ENCODE peak calls at places on chromosome 21, in six cellular contexts. One of them, this sample, is unnamed.

GRCh38 chr21:39518055-39518844 is 66.5 kb downstream of the SH3BGR start:
- DNase-seq in neural progenitor cell: peak
- DNase-seq in activated T-cell treated with anti-CD3 and anti-CD28 coated beads, Interleukin-2, amount 50 U/mL, for 4 hours: peak
- DNase-seq in HFF-Myc: peak
- DNase-seq in left colon: peak
- DNase-seq in ELR: peak
- DNase-seq in this sample: peak

GRCh38 chr21:37868896-37869295 is 47.4 kb downstream of the KCNJ6 start:
- DNase-seq in neural progenitor cell: no peak
- DNase-seq in activated T-cell treated with anti-CD3 and anti-CD28 coated beads, Interleukin-2, amount 50 U/mL, for 4 hours: no peak
- DNase-seq in HFF-Myc: no peak
- DNase-seq in left colon: no peak
- DNase-seq in ELR: peak
- DNase-seq in this sample: peak

GRCh38 chr21:15192243-15192642 is 127.4 kb upstream of the NRIP1 start:
- DNase-seq in neural progenitor cell: no peak
- DNase-seq in activated T-cell treated with anti-CD3 and anti-CD28 coated beads, Interleukin-2, amount 50 U/mL, for 4 hours: no peak
- DNase-seq in HFF-Myc: no peak
- DNase-seq in left colon: no peak
- DNase-seq in ELR: peak
- DNase-seq in this sample: no peak

GRCh38 chr21:20882462-20883415 is 115.5 kb upstream of the NCAM2 start:
- DNase-seq in neural progenitor cell: peak
- DNase-seq in activated T-cell treated with anti-CD3 and anti-CD28 coated beads, Interleukin-2, amount 50 U/mL, for 4 hours: no peak
- DNase-seq in HFF-Myc: peak
- DNase-seq in left colon: peak
- DNase-seq in ELR: peak
- DNase-seq in this sample: peak

GRCh38 chr21:43355925-43356289 is 71.0 kb downstream of the SIK1 start:
- DNase-seq in neural progenitor cell: no peak
- DNase-seq in activated T-cell treated with anti-CD3 and anti-CD28 coated beads, Interleukin-2, amount 50 U/mL, for 4 hours: no peak
- DNase-seq in HFF-Myc: no peak
- DNase-seq in left colon: no peak
- DNase-seq in ELR: no peak
- DNase-seq in this sample: no peak

GRCh38 chr21:15732290-15732995 is 2.7 kb downstream of the USP25 start:
- DNase-seq in neural progenitor cell: no peak
- DNase-seq in activated T-cell treated with anti-CD3 and anti-CD28 coated beads, Interleukin-2, amount 50 U/mL, for 4 hours: no peak
- DNase-seq in HFF-Myc: no peak
- DNase-seq in left colon: no peak
- DNase-seq in ELR: peak
- DNase-seq in this sample: peak

GRCh38 chr21:24861471-24861870 is 745.8 kb downstream of the MRPL39 start:
- DNase-seq in neural progenitor cell: no peak
- DNase-seq in activated T-cell treated with anti-CD3 and anti-CD28 coated beads, Interleukin-2, amount 50 U/mL, for 4 hours: no peak
- DNase-seq in HFF-Myc: no peak
- DNase-seq in left colon: no peak
- DNase-seq in ELR: peak
- DNase-seq in this sample: no peak

GRCh38 chr21:15183712-15184353 is 119.0 kb upstream of the NRIP1 start:
- DNase-seq in neural progenitor cell: no peak
- DNase-seq in activated T-cell treated with anti-CD3 and anti-CD28 coated beads, Interleukin-2, amount 50 U/mL, for 4 hours: no peak
- DNase-seq in HFF-Myc: no peak
- DNase-seq in left colon: no peak
- DNase-seq in ELR: no peak
- DNase-seq in this sample: no peak

GRCh38 chr21:31670065-31670464 is 10.6 kb downstream of the SOD1 start:
- DNase-seq in neural progenitor cell: no peak
- DNase-seq in activated T-cell treated with anti-CD3 and anti-CD28 coated beads, Interleukin-2, amount 50 U/mL, for 4 hours: no peak
- DNase-seq in HFF-Myc: no peak
- DNase-seq in left colon: no peak
- DNase-seq in ELR: no peak
- DNase-seq in this sample: no peak

GRCh38 chr21:27021046-27021445 is 54.2 kb upstream of the ADAMTS5 start:
- DNase-seq in neural progenitor cell: no peak
- DNase-seq in activated T-cell treated with anti-CD3 and anti-CD28 coated beads, Interleukin-2, amount 50 U/mL, for 4 hours: no peak
- DNase-seq in HFF-Myc: no peak
- DNase-seq in left colon: no peak
- DNase-seq in ELR: no peak
- DNase-seq in this sample: no peak

GRCh38 chr21:36504067-36505058 is 24.4 kb upstream of the CLDN14 start:
- DNase-seq in neural progenitor cell: peak
- DNase-seq in activated T-cell treated with anti-CD3 and anti-CD28 coated beads, Interleukin-2, amount 50 U/mL, for 4 hours: peak
- DNase-seq in HFF-Myc: no peak
- DNase-seq in left colon: peak
- DNase-seq in ELR: peak
- DNase-seq in this sample: no peak

GRCh38 chr21:31398574-31398973 is 54.5 kb upstream of the TIAM1 start:
- DNase-seq in neural progenitor cell: no peak
- DNase-seq in activated T-cell treated with anti-CD3 and anti-CD28 coated beads, Interleukin-2, amount 50 U/mL, for 4 hours: no peak
- DNase-seq in HFF-Myc: no peak
- DNase-seq in left colon: no peak
- DNase-seq in ELR: no peak
- DNase-seq in this sample: no peak

GRCh38 chr21:42404534-42404933 is 832 bp downstream of the UBASH3A start:
- DNase-seq in neural progenitor cell: peak
- DNase-seq in activated T-cell treated with anti-CD3 and anti-CD28 coated beads, Interleukin-2, amount 50 U/mL, for 4 hours: no peak
- DNase-seq in HFF-Myc: no peak
- DNase-seq in left colon: no peak
- DNase-seq in ELR: no peak
- DNase-seq in this sample: no peak

GRCh38 chr21:35619184-35619583 is 441.1 kb downstream of the SETD4 start:
- DNase-seq in neural progenitor cell: no peak
- DNase-seq in activated T-cell treated with anti-CD3 and anti-CD28 coated beads, Interleukin-2, amount 50 U/mL, for 4 hours: no peak
- DNase-seq in HFF-Myc: no peak
- DNase-seq in left colon: no peak
- DNase-seq in ELR: peak
- DNase-seq in this sample: peak

GRCh38 chr21:35974801-35975200 is 85.5 kb downstream of the SETD4 start:
- DNase-seq in neural progenitor cell: no peak
- DNase-seq in activated T-cell treated with anti-CD3 and anti-CD28 coated beads, Interleukin-2, amount 50 U/mL, for 4 hours: no peak
- DNase-seq in HFF-Myc: no peak
- DNase-seq in left colon: peak
- DNase-seq in ELR: no peak
- DNase-seq in this sample: peak

GRCh38 chr21:33731447-33731846 is 89.1 kb downstream of the ITSN1 start:
- DNase-seq in neural progenitor cell: no peak
- DNase-seq in activated T-cell treated with anti-CD3 and anti-CD28 coated beads, Interleukin-2, amount 50 U/mL, for 4 hours: no peak
- DNase-seq in HFF-Myc: no peak
- DNase-seq in left colon: no peak
- DNase-seq in ELR: peak
- DNase-seq in this sample: peak

This sample was measured in HT1080.